ENCODE peak calls at places on chromosome 18, in four cellular contexts. H, L, Y and D are unnamed samples.

GRCh38 chr18:42798606-42799005 is 316.9 kb downstream of the RIT2 start:
- DNase-seq in H (no peak), L (no peak), Y (no peak), D (no peak)

GRCh38 chr18:22591231-22591630 is 173.5 kb upstream of the CTAGE1 start:
- DNase-seq in H (peak), Y (no peak), L (no peak), D (no peak)

GRCh38 chr18:13811993-13812392 is 12.0 kb upstream of the MC5R start:
- DNase-seq in Y (no peak), L (no peak), H (no peak), D (no peak)

GRCh38 chr18:5413447-5413846 is 117.9 kb upstream of the ZBTB14 start:
- DNase-seq in Y (no peak), L (no peak), H (no peak), D (no peak)

GRCh38 chr18:12821408-12821807 is 62.6 kb downstream of the PTPN2 start:
- DNase-seq in Y (no peak), L (no peak), H (no peak), D (no peak)

GRCh38 chr18:48399303-48400075 is 9.7 kb downstream of the ZBTB7C start:
- DNase-seq in L (no peak), Y (peak), H (no peak), D (peak)

GRCh38 chr18:42922363-42922762 is 193.1 kb downstream of the RIT2 start:
- DNase-seq in Y (no peak), H (no peak), L (no peak), D (no peak)

GRCh38 chr18:21672868-21673267 is 31.7 kb downstream of the ABHD3 start:
- DNase-seq in H (peak), Y (peak), L (no peak), D (peak)

GRCh38 chr18:53489266-53489665 is 735.2 kb downstream of the MBD2 start:
- DNase-seq in L (no peak), H (no peak), Y (no peak), D (no peak)

GRCh38 chr18:2532797-2533196 is 38.5 kb downstream of the METTL4 start:
- DNase-seq in L (no peak), H (no peak), Y (no peak), D (no peak)

GRCh38 chr18:68215931-68216330 is 499.0 kb downstream of the TMX3 start:
- DNase-seq in L (no peak), H (peak), Y (no peak), D (no peak)

GRCh38 chr18:44712025-44712424 is 31.3 kb downstream of the SETBP1 start:
- DNase-seq in Y (no peak), H (no peak), L (no peak), D (no peak)

GRCh38 chr18:6868033-6868432 is 138.5 kb downstream of the ARHGAP28 start:
- DNase-seq in H (no peak), L (no peak), Y (no peak), D (peak)

GRCh38 chr18:63590368-63590767 is 3.2 kb downstream of the SERPINB13 start:
- DNase-seq in Y (no peak), L (no peak), H (peak), D (no peak)

GRCh38 chr18:58862851-58863538 is 1.7 kb upstream of the ZNF532 start:
- DNase-seq in H (no peak), L (peak), Y (peak), D (peak)

GRCh38 chr18:36078751-36079529 is 11.6 kb upstream of the RPRD1A start:
- DNase-seq in H (peak), L (no peak), Y (no peak), D (no peak)

GRCh38 chr18:13390711-13391110 is 172.2 kb downstream of the LDLRAD4 start:
- DNase-seq in Y (no peak), H (no peak), L (no peak), D (no peak)

GRCh38 chr18:79780547-79780946 is 17.2 kb upstream of the KCNG2 start:
- DNase-seq in Y (no peak), L (peak), H (no peak), D (no peak)

GRCh38 chr18:48711651-48712486 is 173.0 kb downstream of the CTIF start:
- DNase-seq in L (no peak), Y (no peak), H (peak), D (peak)

GRCh38 chr18:59150236-59150635 is 10.6 kb downstream of the SEC11C start:
- DNase-seq in H (no peak), L (no peak), Y (no peak), D (no peak)

GRCh38 chr18:6022840-6023239 is 127.5 kb upstream of the TMEM200C start:
- DNase-seq in H (no peak), Y (no peak), L (no peak), D (no peak)

GRCh38 chr18:14921547-14921946 is 173.6 kb downstream of the ANKRD30B start:
- DNase-seq in L (no peak), H (no peak), Y (no peak), D (no peak)

GRCh38 chr18:22040527-22040926 is 128.9 kb upstream of the GATA6 start:
- DNase-seq in H (no peak), Y (no peak), L (no peak), D (no peak)

GRCh38 chr18:36813111-36813752 is 15.6 kb downstream of the TPGS2 start:
- DNase-seq in L (no peak), H (no peak), Y (no peak), D (no peak)

GRCh38 chr18:27879540-27879939 is 297.4 kb downstream of the CDH2 start:
- DNase-seq in L (no peak), Y (no peak), H (no peak), D (no peak)

GRCh38 chr18:55997156-55997561 is 409.2 kb upstream of the TCF4 start:
- DNase-seq in H (no peak), Y (no peak), L (no peak), D (peak)
- TF ChIP-seq CTCF in H (peak), Y (no peak), L (no peak), D (no peak)

GRCh38 chr18:62198259-62198658 is 11.2 kb downstream of the RELCH start:
- DNase-seq in L (no peak), Y (no peak), H (no peak), D (no peak)

GRCh38 chr18:62196978-62197377 is 9.9 kb downstream of the RELCH start:
- DNase-seq in H (no peak), Y (no peak), L (no peak), D (no peak)

GRCh38 chr18:62200121-62200914 is 13.3 kb downstream of the RELCH start:
- DNase-seq in L (no peak), Y (no peak), H (no peak), D (no peak)

GRCh38 chr18:62199629-62200028 is 12.6 kb downstream of the RELCH start:
- DNase-seq in L (no peak), H (no peak), Y (no peak), D (no peak)

DNA sequence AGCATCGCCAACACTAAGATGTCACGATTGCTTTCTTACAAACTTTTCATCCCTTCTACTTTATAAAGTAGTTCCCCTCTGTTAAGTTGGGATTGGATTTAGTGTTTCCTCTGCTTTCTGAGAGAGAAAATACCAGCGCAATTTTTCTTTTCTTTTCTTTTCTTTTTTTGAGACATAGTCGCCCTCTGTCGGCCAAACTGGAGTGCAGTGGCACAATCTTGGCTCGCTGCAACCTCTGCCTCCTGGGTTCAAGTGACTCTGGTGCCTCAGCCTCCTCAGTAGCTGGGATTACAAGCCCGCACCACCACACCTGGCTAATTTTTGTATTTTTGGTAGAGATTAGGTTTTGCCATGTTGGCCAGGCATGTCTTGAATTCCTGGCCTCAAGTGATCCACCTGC is 9.0 kb downstream of the RELCH start:
- DNase-seq in Y (no peak), L (no peak), H (no peak), D (no peak)
- TF ChIP-seq CTCF in Y (no peak), L (no peak), H (no peak), D (no peak)

GRCh38 chr18:46622999-46623398 is 34.0 kb downstream of the LOXHD1 start:
- DNase-seq in L (no peak), H (peak), Y (no peak), D (no peak)
- TF ChIP-seq CTCF in L (no peak), H (no peak), Y (peak), D (peak)

DNA sequence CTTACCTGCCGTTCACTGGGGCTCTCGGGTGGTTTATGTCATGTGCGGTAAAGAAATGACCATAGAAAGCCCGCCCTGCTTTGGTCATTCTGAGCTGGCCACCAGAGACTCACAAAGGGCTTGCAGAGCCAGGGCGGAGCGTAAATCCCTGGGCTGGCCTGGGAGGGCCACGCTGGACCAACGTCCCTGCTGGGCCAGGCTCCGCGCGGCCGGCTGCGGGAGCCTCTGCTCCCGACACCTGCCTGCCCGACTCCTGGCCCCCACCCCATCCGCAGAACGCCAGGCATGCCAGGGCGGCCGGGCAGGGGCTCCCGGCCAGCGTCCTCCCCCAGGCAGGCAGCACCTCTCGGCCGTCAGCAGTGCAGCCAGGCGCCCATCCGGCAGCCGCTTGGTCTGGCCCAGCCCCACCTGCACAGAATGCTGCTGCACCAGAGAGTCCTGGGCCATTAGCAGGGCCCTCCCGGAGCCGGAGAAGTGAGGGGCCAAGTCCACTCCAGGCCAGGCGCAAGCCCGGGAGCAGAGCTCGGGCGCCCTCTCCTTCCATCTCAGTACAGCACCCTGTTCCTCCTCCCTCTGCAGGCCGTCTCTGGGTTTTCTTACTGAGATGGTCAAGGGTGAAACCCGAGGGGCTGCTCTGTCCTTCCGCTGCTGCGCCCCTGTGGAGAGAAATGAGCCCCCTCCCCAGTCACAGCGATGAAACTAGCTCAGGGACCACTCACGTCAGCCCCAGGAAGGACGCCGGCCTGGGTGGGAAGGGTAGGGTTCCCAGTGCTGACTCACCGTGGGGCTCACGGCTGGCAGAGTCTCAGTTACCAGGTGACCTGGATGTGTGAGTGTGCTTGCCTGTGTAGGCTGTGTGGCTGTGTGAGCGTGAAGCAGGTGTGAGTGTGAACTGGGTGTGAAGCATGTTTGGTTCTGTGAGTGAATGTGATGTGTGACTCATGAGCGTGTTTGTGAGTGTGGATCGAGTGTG is 83.3 kb downstream of the PTGR3 start:
- DNase-seq in Y (no peak), L (no peak), H (no peak), D (peak)
- TF ChIP-seq CTCF in Y (no peak), L (no peak), H (no peak), D (no peak)

DNA sequence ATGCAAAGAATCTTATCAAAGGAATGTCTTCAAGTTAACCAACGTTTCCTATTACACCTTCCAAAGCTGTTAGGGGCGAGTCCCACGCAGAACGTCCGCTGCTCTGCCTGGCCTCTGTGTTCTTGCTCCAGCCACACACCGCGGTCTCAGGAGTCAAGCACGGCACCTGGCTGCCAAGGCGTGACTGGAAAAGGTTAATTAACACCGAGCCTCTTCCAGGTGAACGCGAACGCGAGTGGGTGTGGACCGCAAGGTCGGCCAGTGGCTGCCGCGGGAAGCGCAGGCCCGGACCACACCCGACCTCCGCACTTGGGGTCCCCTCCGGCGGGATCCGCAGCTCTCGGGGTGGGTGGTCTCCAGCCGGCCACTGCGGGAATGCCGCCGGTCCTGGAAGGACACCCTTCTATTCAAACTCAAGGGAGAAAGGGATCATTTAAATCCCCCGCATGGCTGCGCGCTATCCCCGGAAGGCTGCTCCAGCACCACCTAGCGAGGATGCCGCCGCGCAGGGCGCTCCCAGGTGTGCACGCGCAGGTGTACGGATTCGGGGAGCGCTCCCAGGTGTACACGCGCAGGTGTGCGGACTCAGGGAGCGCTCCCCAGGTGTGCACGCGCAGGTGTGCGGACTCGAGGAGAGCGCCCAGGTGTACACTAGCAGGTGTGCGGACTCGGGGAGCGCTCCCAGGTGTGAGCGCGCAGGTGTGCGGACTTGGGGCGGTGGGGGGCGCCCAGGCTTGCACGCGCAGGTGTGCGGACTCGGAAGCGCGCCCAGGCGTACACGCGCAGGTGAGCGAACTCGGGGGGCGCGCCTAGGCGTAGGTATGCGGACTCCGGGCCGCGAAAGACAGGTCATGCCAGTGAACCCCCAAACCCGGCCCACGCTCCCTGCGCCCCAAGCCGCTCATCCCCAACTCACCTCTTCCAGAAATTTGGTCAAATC is 662 bp downstream of the CYB5A start:
- DNase-seq in Y (peak), H (no peak), L (peak), D (peak)
- TF ChIP-seq CTCF in Y (no peak), H (no peak), L (no peak), D (no peak)

DNA sequence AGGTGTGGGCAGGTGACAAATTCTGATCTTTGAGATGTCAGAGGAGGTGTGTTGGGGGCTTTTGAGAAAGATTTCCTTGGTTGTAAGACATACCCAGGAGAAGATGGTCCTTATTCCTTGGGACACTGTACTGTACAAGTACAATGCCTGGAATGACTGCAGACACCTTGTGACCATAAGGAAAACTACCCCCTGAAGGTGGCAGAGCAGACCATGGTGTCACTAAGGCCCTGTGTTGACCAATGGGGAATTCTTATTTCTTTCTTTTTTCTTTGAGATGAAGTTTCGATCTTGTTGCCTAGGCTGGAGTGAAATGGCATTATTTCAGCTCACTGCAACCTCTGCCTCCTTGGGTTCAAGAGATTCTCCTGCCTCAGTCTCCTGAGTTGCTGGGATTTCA is 4.4 kb upstream of the ANKRD29 start:
- DNase-seq in Y (no peak), L (no peak), H (no peak), D (no peak)
- TF ChIP-seq CTCF in Y (no peak), L (no peak), H (no peak), D (no peak)